ENCODE peak calls at places on chromosome 11, in six cellular contexts. One of them, this sample, is unnamed.

GRCh38 chr11:62705401-62705800 is 1.8 kb downstream of the BSCL2 start:
- DNase-seq in activated T-cell treated with anti-CD3 and anti-CD28 coated beads for 1 hour: no peak
- DNase-seq in brain microvascular endothelial cell: no peak
- DNase-seq in epithelial cell of esophagus: no peak
- DNase-seq in aorta: peak
- DNase-seq in mammary epithelial cell: peak
- DNase-seq in this sample: no peak

GRCh38 chr11:313787-314547 is at the start of gene IFITM1:
- DNase-seq in mammary epithelial cell: peak
- DNase-seq in aorta: no peak
- DNase-seq in brain microvascular endothelial cell: no peak
- DNase-seq in activated T-cell treated with anti-CD3 and anti-CD28 coated beads for 1 hour: no peak
- DNase-seq in epithelial cell of esophagus: peak
- DNase-seq in this sample: peak

GRCh38 chr11:43543313-43543712 is 137.2 kb upstream of the HSD17B12 start:
- DNase-seq in mammary epithelial cell: peak
- DNase-seq in activated T-cell treated with anti-CD3 and anti-CD28 coated beads for 1 hour: no peak
- DNase-seq in epithelial cell of esophagus: peak
- DNase-seq in brain microvascular endothelial cell: no peak
- DNase-seq in aorta: no peak
- DNase-seq in this sample: peak

GRCh38 chr11:7673724-7674434 is 579 bp upstream of the CYB5R2 start:
- DNase-seq in brain microvascular endothelial cell: no peak
- DNase-seq in activated T-cell treated with anti-CD3 and anti-CD28 coated beads for 1 hour: no peak
- DNase-seq in epithelial cell of esophagus: peak
- DNase-seq in aorta: peak
- DNase-seq in mammary epithelial cell: no peak
- DNase-seq in this sample: peak

GRCh38 chr11:101617735-101618332 is 34.0 kb upstream of the TRPC6 start:
- DNase-seq in epithelial cell of esophagus: peak
- DNase-seq in aorta: no peak
- DNase-seq in activated T-cell treated with anti-CD3 and anti-CD28 coated beads for 1 hour: no peak
- DNase-seq in brain microvascular endothelial cell: no peak
- DNase-seq in mammary epithelial cell: peak
- DNase-seq in this sample: peak

GRCh38 chr11:68303083-68303482 is 9.3 kb upstream of the LRP5 start:
- DNase-seq in mammary epithelial cell: no peak
- DNase-seq in brain microvascular endothelial cell: no peak
- DNase-seq in aorta: no peak
- DNase-seq in epithelial cell of esophagus: no peak
- DNase-seq in activated T-cell treated with anti-CD3 and anti-CD28 coated beads for 1 hour: no peak
- DNase-seq in this sample: no peak

GRCh38 chr11:2857276-2857675 is 28.3 kb downstream of the CDKN1C start:
- DNase-seq in mammary epithelial cell: no peak
- DNase-seq in epithelial cell of esophagus: no peak
- DNase-seq in activated T-cell treated with anti-CD3 and anti-CD28 coated beads for 1 hour: no peak
- DNase-seq in brain microvascular endothelial cell: no peak
- DNase-seq in aorta: no peak
- DNase-seq in this sample: no peak

GRCh38 chr11:128324531-128325141 is 262.7 kb downstream of the ETS1 start:
- DNase-seq in epithelial cell of esophagus: no peak
- DNase-seq in aorta: no peak
- DNase-seq in brain microvascular endothelial cell: no peak
- DNase-seq in activated T-cell treated with anti-CD3 and anti-CD28 coated beads for 1 hour: peak
- DNase-seq in mammary epithelial cell: no peak
- DNase-seq in this sample: no peak

GRCh38 chr11:10725114-10725906 is 25.7 kb upstream of the CTR9 start:
- DNase-seq in epithelial cell of esophagus: peak
- DNase-seq in aorta: no peak
- DNase-seq in activated T-cell treated with anti-CD3 and anti-CD28 coated beads for 1 hour: no peak
- DNase-seq in mammary epithelial cell: peak
- DNase-seq in brain microvascular endothelial cell: peak
- DNase-seq in this sample: peak

GRCh38 chr11:7079545-7080135 is 9.2 kb upstream of the RBMXL2 start:
- DNase-seq in brain microvascular endothelial cell: no peak
- DNase-seq in mammary epithelial cell: no peak
- DNase-seq in epithelial cell of esophagus: no peak
- DNase-seq in aorta: no peak
- DNase-seq in activated T-cell treated with anti-CD3 and anti-CD28 coated beads for 1 hour: no peak
- DNase-seq in this sample: no peak

GRCh38 chr11:126790550-126790981 is 210.0 kb downstream of the KIRREL3 start:
- DNase-seq in epithelial cell of esophagus: peak
- DNase-seq in activated T-cell treated with anti-CD3 and anti-CD28 coated beads for 1 hour: no peak
- DNase-seq in brain microvascular endothelial cell: peak
- DNase-seq in aorta: no peak
- DNase-seq in mammary epithelial cell: peak
- DNase-seq in this sample: peak

GRCh38 chr11:113487622-113488021 is 12.4 kb upstream of the DRD2 start:
- DNase-seq in aorta: no peak
- DNase-seq in brain microvascular endothelial cell: no peak
- DNase-seq in mammary epithelial cell: no peak
- DNase-seq in epithelial cell of esophagus: no peak
- DNase-seq in activated T-cell treated with anti-CD3 and anti-CD28 coated beads for 1 hour: no peak
- DNase-seq in this sample: no peak

GRCh38 chr11:119533462-119533861 is 110.5 kb upstream of the THY1 start:
- DNase-seq in activated T-cell treated with anti-CD3 and anti-CD28 coated beads for 1 hour: no peak
- DNase-seq in aorta: peak
- DNase-seq in mammary epithelial cell: no peak
- DNase-seq in epithelial cell of esophagus: no peak
- DNase-seq in brain microvascular endothelial cell: no peak
- DNase-seq in this sample: no peak

GRCh38 chr11:55956521-55956920 is 13.2 kb downstream of the OR10AG1 start:
- DNase-seq in brain microvascular endothelial cell: no peak
- DNase-seq in activated T-cell treated with anti-CD3 and anti-CD28 coated beads for 1 hour: no peak
- DNase-seq in epithelial cell of esophagus: no peak
- DNase-seq in aorta: no peak
- DNase-seq in mammary epithelial cell: no peak
- DNase-seq in this sample: no peak

GRCh38 chr11:28730336-28730735 is 622.1 kb downstream of the METTL15 start:
- DNase-seq in activated T-cell treated with anti-CD3 and anti-CD28 coated beads for 1 hour: no peak
- DNase-seq in aorta: no peak
- DNase-seq in mammary epithelial cell: peak
- DNase-seq in brain microvascular endothelial cell: no peak
- DNase-seq in epithelial cell of esophagus: peak
- DNase-seq in this sample: peak

GRCh38 chr11:7577883-7578242 is 64.1 kb downstream of the PPFIBP2 start:
- DNase-seq in epithelial cell of esophagus: peak
- DNase-seq in aorta: no peak
- DNase-seq in activated T-cell treated with anti-CD3 and anti-CD28 coated beads for 1 hour: no peak
- DNase-seq in mammary epithelial cell: no peak
- DNase-seq in brain microvascular endothelial cell: peak
- DNase-seq in this sample: peak

GRCh38 chr11:72069787-72070251 is 10.5 kb downstream of the NUMA1 start:
- DNase-seq in brain microvascular endothelial cell: peak
- DNase-seq in epithelial cell of esophagus: peak
- DNase-seq in mammary epithelial cell: peak
- DNase-seq in activated T-cell treated with anti-CD3 and anti-CD28 coated beads for 1 hour: no peak
- DNase-seq in aorta: peak
- DNase-seq in this sample: peak

GRCh38 chr11:133833101-133833898 is 12.0 kb downstream of the SPATA19 start:
- DNase-seq in activated T-cell treated with anti-CD3 and anti-CD28 coated beads for 1 hour: no peak
- DNase-seq in epithelial cell of esophagus: no peak
- DNase-seq in brain microvascular endothelial cell: no peak
- DNase-seq in aorta: no peak
- DNase-seq in mammary epithelial cell: no peak
- DNase-seq in this sample: no peak

GRCh38 chr11:111064118-111064517 is 181.4 kb upstream of the POU2AF2 start:
- DNase-seq in aorta: no peak
- DNase-seq in brain microvascular endothelial cell: peak
- DNase-seq in activated T-cell treated with anti-CD3 and anti-CD28 coated beads for 1 hour: no peak
- DNase-seq in mammary epithelial cell: no peak
- DNase-seq in epithelial cell of esophagus: no peak
- DNase-seq in this sample: no peak

This sample was measured in bronchial epithelial cell.